ENCODE peak calls at places on chromosomes 2 and 18, in six cellular contexts. H, W, N, S, C and G are unnamed samples.

GRCh38 chr2:99861376-99861760 is 281.0 kb downstream of the AFF3 start:
- DNase-seq in H (peak; percentile 66), W (no peak), N (no peak), S (no peak), C (no peak), G (no peak)

GRCh38 chr2:14903709-14904374 is 271.3 kb downstream of the LRATD1 start:
- DNase-seq in H (no peak), W (peak; percentile 90), N (peak; percentile 87), S (peak; percentile 18), C (peak; percentile 50), G (peak; percentile 54)

GRCh38 chr18:36309436-36310391 is 12.2 kb downstream of the FHOD3 start:
- DNase-seq in H (peak; percentile 98), W (peak; percentile 8), N (no peak), S (no peak), C (no peak), G (peak; percentile 96)

GRCh38 chr2:160207804-160208661 is 8.0 kb upstream of the ITGB6 start:
- DNase-seq in H (peak; percentile 83), W (no peak), N (peak; percentile 32), S (no peak), C (no peak), G (peak; percentile 65)

GRCh38 chr2:105865222-105865913 is 120.7 kb downstream of the NCK2 start:
- DNase-seq in H (peak; percentile 56), W (no peak), N (no peak), S (no peak), C (no peak), G (no peak)

GRCh38 chr18:48781041-48781989 is 169.4 kb downstream of the SMAD7 start:
- DNase-seq in H (peak; percentile 39), W (no peak), N (peak; percentile 80), S (peak; percentile 40), C (no peak), G (peak; percentile 30)

GRCh38 chr2:240890691-240891090 is 5.3 kb downstream of the MAB21L4 start:
- DNase-seq in H (no peak), W (no peak), N (no peak), S (no peak), C (no peak), G (no peak)

GRCh38 chr2:172464340-172465129 is 37.1 kb downstream of the ITGA6 start:
- DNase-seq in H (no peak), W (no peak), N (no peak), S (no peak), C (no peak), G (peak; percentile 16)

GRCh38 chr18:51135795-51136194 is 61.7 kb downstream of the MEX3C start:
- DNase-seq in H (no peak), W (peak; percentile 54), N (peak; percentile 55), S (no peak), C (no peak), G (no peak)

GRCh38 chr2:15271941-15272340 is 289.2 kb downstream of the NBAS start:
- DNase-seq in H (peak; percentile 16), W (no peak), N (no peak), S (no peak), C (no peak), G (peak; percentile 82)

DNA sequence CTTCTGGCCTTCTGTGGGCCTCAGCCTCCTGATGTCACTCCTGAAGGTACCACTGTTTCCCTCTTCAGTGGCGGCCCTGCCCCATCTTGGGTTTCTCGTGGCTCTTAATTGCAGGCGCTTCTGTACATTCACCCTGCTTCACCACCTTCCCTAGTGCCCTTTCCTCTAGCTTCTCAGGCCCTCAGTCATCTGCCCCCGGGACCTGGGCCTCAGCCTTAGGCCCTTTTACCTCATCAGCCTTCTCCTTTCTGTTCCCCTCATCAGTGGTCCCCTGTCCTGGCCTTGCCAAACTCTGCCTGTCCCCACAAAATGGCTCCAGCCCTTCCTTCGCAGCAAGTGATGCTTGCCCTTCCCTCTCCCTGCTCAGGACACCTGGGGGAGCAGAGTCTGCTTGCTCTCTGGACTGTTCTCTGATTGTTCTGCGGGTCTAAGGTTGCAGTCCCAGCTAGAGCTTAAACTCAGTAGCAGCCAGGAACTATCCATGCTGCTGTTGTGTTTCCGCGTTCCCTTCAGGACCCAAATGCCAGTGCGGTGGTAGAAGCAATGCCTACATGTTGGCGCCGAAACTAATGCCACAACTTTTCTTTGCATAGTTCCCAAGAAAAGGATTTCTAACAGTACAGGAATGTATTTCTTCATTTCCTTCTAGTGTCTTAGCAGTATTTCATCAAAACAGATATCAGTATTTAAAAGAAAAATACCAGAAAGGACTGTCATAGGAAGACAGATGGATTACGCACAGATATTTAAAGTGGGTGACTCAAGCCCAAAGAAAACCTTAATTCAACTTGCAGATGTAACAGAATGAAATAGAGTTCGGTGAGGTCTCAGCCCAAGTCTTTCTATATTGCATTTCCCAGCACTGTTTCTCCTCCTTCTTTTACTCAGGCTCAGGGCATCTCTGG is 7.5 kb downstream of the ASB1 start:
- DNase-seq in H (peak; percentile 96), W (no peak), N (no peak), S (no peak), C (no peak), G (peak; percentile 90)
- H3K9ac ChIP-seq in H (peak overlapping the region; percentile 21), W (no peak overlapping the region), N (no peak overlapping the region), S (no peak overlapping the region), C (no peak overlapping the region), G (peak overlapping the region; percentile 11)

DNA sequence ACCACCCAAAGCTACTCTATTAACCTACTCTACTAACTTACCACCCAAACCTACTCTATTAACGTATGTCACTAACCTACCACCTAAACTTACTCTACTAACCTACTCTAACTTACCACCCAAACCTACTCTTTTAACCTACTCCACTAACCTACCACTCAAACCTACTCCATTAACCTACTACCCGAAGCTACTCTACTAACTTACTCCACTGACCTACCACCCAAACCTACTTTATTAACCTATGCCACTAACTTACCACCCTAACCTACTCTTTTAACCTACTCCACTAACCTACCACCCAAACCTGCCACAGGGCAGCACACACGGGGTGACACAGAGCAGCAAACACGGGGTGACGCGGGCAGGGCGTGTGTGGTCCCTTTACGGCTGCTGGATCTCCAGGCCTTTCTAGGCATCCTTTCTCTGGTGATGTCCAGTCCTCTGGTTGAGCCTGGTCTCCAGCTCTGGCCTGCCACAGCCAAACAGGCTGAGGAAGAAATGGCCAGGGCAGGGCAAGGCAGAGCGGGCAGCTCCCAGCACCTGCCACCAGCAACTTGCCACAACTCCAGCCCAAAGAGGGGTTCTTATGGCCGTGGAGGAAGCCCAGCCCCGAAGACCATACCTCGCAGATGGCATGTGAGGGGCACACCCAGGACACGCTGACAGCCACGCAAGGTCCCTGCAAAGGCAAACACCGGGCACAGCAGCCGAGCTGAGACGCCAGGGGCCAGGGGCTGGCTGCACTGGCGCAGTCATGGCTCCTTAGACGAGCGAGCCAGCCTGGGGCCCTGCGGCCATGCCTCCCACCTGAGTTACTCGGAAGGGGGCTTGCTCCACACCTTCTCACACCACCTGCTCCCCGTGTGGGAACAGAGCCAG is 25.7 kb downstream of the PXDN start:
- DNase-seq in H (no peak), W (no peak), N (no peak), S (no peak), C (no peak), G (no peak)
- H4K8ac ChIP-seq in H (no peak overlapping the region), W (no peak overlapping the region), N (no peak overlapping the region), S (no peak overlapping the region), C (no peak overlapping the region), G (no peak overlapping the region)

GRCh38 chr2:43292851-43293743 is 66.7 kb upstream of the ZFP36L2 start:
- DNase-seq in H (no peak), W (no peak), N (peak; percentile 65), S (no peak), C (no peak), G (no peak)
- H3K27ac ChIP-seq in H (peak overlapping the region; percentile 10), W (no peak overlapping the region), N (no peak overlapping the region), S (no peak overlapping the region), C (no peak overlapping the region), G (peak overlapping the region; percentile 32)

GRCh38 chr18:56245856-56246575 is 392.4 kb downstream of the TXNL1 start:
- DNase-seq in H (peak; percentile 80), W (no peak), N (peak; percentile 23), S (no peak), C (no peak), G (peak; percentile 23)
- H3K9ac ChIP-seq in H (no peak overlapping the region), W (no peak overlapping the region), N (no peak overlapping the region), S (no peak overlapping the region), C (no peak overlapping the region), G (no peak overlapping the region)

DNA sequence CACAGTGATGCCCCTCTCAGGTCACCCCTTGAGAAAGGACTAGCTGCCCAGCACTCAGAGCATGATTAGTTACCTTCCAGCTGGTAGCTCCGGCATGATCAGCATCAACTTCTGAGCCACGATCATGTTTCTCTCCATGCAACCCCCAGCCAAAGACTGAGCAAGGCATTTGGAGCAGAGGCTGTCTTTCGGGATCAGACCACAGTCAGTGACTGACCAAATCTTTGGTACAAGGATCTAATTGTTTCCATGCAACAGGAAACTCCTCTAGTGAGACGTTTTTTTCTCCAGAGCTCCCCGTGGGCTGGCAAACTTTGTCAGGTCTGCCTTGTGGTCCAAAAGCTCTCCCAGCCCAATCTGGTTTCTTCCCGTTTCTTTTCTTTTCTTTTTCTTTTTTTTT is 244.3 kb downstream of the METTL4 start:
- DNase-seq in H (no peak), W (no peak), N (no peak), S (no peak), C (no peak), G (no peak)
- H4K8ac ChIP-seq in H (no peak overlapping the region), W (no peak overlapping the region), N (no peak overlapping the region), S (no peak overlapping the region), C (no peak overlapping the region), G (no peak overlapping the region)

DNA sequence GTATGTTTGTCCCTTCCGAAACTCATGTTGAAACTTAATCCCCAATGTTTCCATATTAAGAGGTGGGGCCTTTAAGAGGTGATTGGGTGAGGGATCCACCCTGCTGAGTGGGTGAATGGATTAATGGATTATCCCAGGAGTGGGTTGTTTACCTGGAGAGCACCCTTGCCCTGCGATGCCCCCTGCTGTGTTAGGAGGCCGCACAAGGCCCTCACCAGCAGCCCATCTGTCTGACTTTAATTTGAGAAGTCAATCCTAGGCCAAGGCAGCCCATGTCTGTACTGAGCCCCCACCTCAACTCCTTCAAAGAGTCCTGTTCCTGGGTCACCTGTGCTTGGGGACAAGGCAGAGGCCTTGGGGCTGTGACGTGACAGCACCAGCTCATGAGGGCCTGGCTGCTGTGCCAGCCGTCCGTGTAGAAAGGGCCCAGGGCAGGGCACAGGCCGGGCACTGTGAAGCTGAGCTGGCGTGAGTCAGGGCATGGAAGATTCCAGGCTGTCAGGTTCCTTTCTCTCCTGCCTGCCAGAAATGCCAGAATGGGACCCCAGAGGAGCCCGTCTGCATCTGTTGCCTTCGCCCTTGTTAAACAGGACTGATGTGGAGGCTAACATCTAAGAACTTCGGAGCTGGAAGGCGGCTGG is 21.3 kb upstream of the TAF1B start:
- DNase-seq in H (no peak), W (no peak), N (no peak), S (no peak), C (no peak), G (no peak)
- H3K27ac ChIP-seq in H (no peak overlapping the region), W (no peak overlapping the region), N (no peak overlapping the region), S (no peak overlapping the region), C (no peak overlapping the region), G (no peak overlapping the region)

GRCh38 chr2:64644240-64645013 is 9.3 kb downstream of the SERTAD2 start:
- DNase-seq in H (peak; percentile 81), W (peak; percentile 92), N (peak; percentile 96), S (peak; percentile 67), C (peak; percentile 71), G (peak; percentile 35)
- H3K9ac ChIP-seq in H (peak overlapping the region; percentile 79), W (peak overlapping the region; percentile 82), N (peak overlapping the region; percentile 83), S (peak overlapping the region; percentile 52), C (no peak overlapping the region), G (peak overlapping the region; percentile 60)